ENCODE peak calls at places on chromosomes 5 and 9, in four cellular contexts. One of them, this sample, is unnamed. For H3K4me1, the result is how much of the 10 kb centered on the place peaks cover.

GRCh38 chr5:148697177-148697820 is 43.0 kb upstream of the HTR4 start:
- DNase-seq in cardiac muscle cell: peak
- DNase-seq in ovary: no peak
- DNase-seq in IMR-90: peak
- DNase-seq in this sample: no peak

GRCh38 chr5:43041131-43041668 is 1.1 kb upstream of the ANXA2R start:
- DNase-seq in cardiac muscle cell: no peak
- DNase-seq in ovary: peak
- DNase-seq in IMR-90: no peak
- DNase-seq in this sample: peak

GRCh38 chr5:72280655-72281069 is 39.4 kb downstream of the MRPS27 start:
- DNase-seq in cardiac muscle cell: peak
- DNase-seq in ovary: no peak
- DNase-seq in IMR-90: peak
- DNase-seq in this sample: no peak

GRCh38 chr5:148928141-148928540 is 101.7 kb downstream of the ADRB2 start:
- DNase-seq in cardiac muscle cell: no peak
- DNase-seq in ovary: no peak
- DNase-seq in IMR-90: peak
- DNase-seq in this sample: no peak

GRCh38 chr5:175696139-175696854 is 38.4 kb downstream of the HRH2 start:
- DNase-seq in cardiac muscle cell: peak
- DNase-seq in ovary: no peak
- DNase-seq in IMR-90: no peak
- DNase-seq in this sample: peak

GRCh38 chr5:170524576-170524975 is 20.8 kb downstream of the KCNIP1 start:
- DNase-seq in cardiac muscle cell: no peak
- DNase-seq in ovary: no peak
- DNase-seq in IMR-90: no peak
- DNase-seq in this sample: no peak

GRCh38 chr9:16058131-16058549 is 505.3 kb downstream of the CCDC171 start:
- DNase-seq in cardiac muscle cell: peak
- DNase-seq in ovary: no peak
- DNase-seq in IMR-90: peak
- DNase-seq in this sample: no peak

GRCh38 chr9:99021512-99021911 is 77.8 kb downstream of the COL15A1 start:
- DNase-seq in cardiac muscle cell: no peak
- DNase-seq in ovary: no peak
- DNase-seq in IMR-90: no peak
- DNase-seq in this sample: no peak

GRCh38 chr9:1210954-1211353 is 160.8 kb downstream of the DMRT2 start:
- DNase-seq in cardiac muscle cell: no peak
- DNase-seq in ovary: no peak
- DNase-seq in IMR-90: no peak
- DNase-seq in this sample: no peak

GRCh38 chr5:88060194-88060593 is 208.5 kb downstream of the TMEM161B start:
- DNase-seq in cardiac muscle cell: no peak
- DNase-seq in ovary: no peak
- DNase-seq in IMR-90: no peak
- DNase-seq in this sample: no peak

GRCh38 chr5:147809830-147810666 is 21.4 kb downstream of the SPINK1 start:
- DNase-seq in cardiac muscle cell: no peak
- DNase-seq in ovary: no peak
- DNase-seq in IMR-90: no peak
- DNase-seq in this sample: no peak

GRCh38 chr5:142475102-142475501 is 150.3 kb upstream of the SPRY4 start:
- DNase-seq in cardiac muscle cell: no peak
- DNase-seq in ovary: no peak
- DNase-seq in IMR-90: no peak
- DNase-seq in this sample: no peak

GRCh38 chr9:14485366-14485765 is 171.4 kb upstream of the NFIB start:
- DNase-seq in cardiac muscle cell: no peak
- DNase-seq in ovary: no peak
- DNase-seq in IMR-90: peak
- DNase-seq in this sample: no peak

GRCh38 chr5:148974638-148975330 is 88.1 kb downstream of the SH3TC2 start:
- DNase-seq in cardiac muscle cell: no peak
- DNase-seq in ovary: no peak
- DNase-seq in IMR-90: no peak
- DNase-seq in this sample: no peak

GRCh38 chr5:142322747-142323479 is 1.9 kb downstream of the SPRY4 start:
- DNase-seq in cardiac muscle cell: peak
- DNase-seq in ovary: no peak
- DNase-seq in IMR-90: peak
- DNase-seq in this sample: no peak

GRCh38 chr9:105444130-105444529 is 3.7 kb upstream of the FSD1L start:
- DNase-seq in cardiac muscle cell: no peak
- DNase-seq in ovary: no peak
- DNase-seq in IMR-90: peak
- DNase-seq in this sample: no peak

GRCh38 chr5:145887976-145888574 is 15.3 kb upstream of the GRXCR2 start:
- DNase-seq in cardiac muscle cell: peak
- DNase-seq in ovary: no peak
- DNase-seq in IMR-90: peak
- DNase-seq in this sample: no peak

GRCh38 chr5:91240175-91240574 is 142.9 kb downstream of the ARRDC3 start:
- DNase-seq in cardiac muscle cell: no peak
- DNase-seq in ovary: no peak
- DNase-seq in IMR-90: no peak
- DNase-seq in this sample: no peak

GRCh38 chr5:180862645-180863044 is 1.6 kb upstream of the ZFP62 start:
- DNase-seq in cardiac muscle cell: no peak
- DNase-seq in ovary: peak
- DNase-seq in IMR-90: no peak
- DNase-seq in this sample: no peak

GRCh38 chr5:143707797-143708196 is 104.2 kb upstream of the HMHB1 start:
- DNase-seq in cardiac muscle cell: peak
- DNase-seq in ovary: no peak
- DNase-seq in IMR-90: no peak
- DNase-seq in this sample: no peak

GRCh38 chr9:69198526-69199250 is 24.6 kb downstream of the TJP2 start:
- DNase-seq in cardiac muscle cell: no peak
- DNase-seq in ovary: no peak
- DNase-seq in IMR-90: peak
- DNase-seq in this sample: no peak

GRCh38 chr5:149046196-149046829 is 16.5 kb downstream of the SH3TC2 start:
- DNase-seq in cardiac muscle cell: peak
- DNase-seq in ovary: no peak
- DNase-seq in IMR-90: peak
- DNase-seq in this sample: no peak

GRCh38 chr5:169765176-169765575 is 128.1 kb downstream of the DOCK2 start:
- DNase-seq in cardiac muscle cell: no peak
- DNase-seq in ovary: no peak
- DNase-seq in IMR-90: peak
- DNase-seq in this sample: no peak

GRCh38 chr5:168171901-168172717 is 119.3 kb upstream of the WWC1 start:
- DNase-seq in cardiac muscle cell: no peak
- DNase-seq in ovary: no peak
- DNase-seq in IMR-90: no peak
- DNase-seq in this sample: no peak

GRCh38 chr9:84442712-84443111 is 102.2 kb upstream of the SLC28A3 start:
- DNase-seq in cardiac muscle cell: no peak
- DNase-seq in ovary: no peak
- DNase-seq in IMR-90: no peak
- DNase-seq in this sample: no peak

GRCh38 chr5:107389130-107389553 is 281.6 kb downstream of the EFNA5 start:
- DNase-seq in cardiac muscle cell: peak
- DNase-seq in ovary: no peak
- DNase-seq in IMR-90: peak
- DNase-seq in this sample: peak

GRCh38 chr9:86624616-86625015 is 270.4 kb upstream of the TUT7 start:
- DNase-seq in cardiac muscle cell: no peak
- DNase-seq in ovary: no peak
- DNase-seq in IMR-90: no peak
- DNase-seq in this sample: no peak

GRCh38 chr9:4905135-4905490 is 80.0 kb upstream of the JAK2 start:
- DNase-seq in cardiac muscle cell: peak
- DNase-seq in ovary: no peak
- DNase-seq in IMR-90: no peak
- DNase-seq in this sample: no peak

GRCh38 chr9:97673922-97674321 is 23.2 kb downstream of the XPA start:
- DNase-seq in cardiac muscle cell: no peak
- DNase-seq in ovary: no peak
- DNase-seq in IMR-90: no peak
- DNase-seq in this sample: no peak

GRCh38 chr5:179606910-179607448 is 16.5 kb downstream of the HNRNPH1 start:
- DNase-seq in cardiac muscle cell: no peak
- DNase-seq in ovary: no peak
- DNase-seq in IMR-90: no peak
- DNase-seq in this sample: no peak

GRCh38 chr9:77512876-77513275 is 135.2 kb downstream of the GNA14 start:
- DNase-seq in cardiac muscle cell: peak
- DNase-seq in ovary: no peak
- DNase-seq in IMR-90: no peak
- DNase-seq in this sample: no peak

GRCh38 chr5:1523793-1524480 is at the start of gene LPCAT1:
- DNase-seq in cardiac muscle cell: peak
- DNase-seq in ovary: peak
- DNase-seq in IMR-90: peak
- DNase-seq in this sample: peak

GRCh38 chr5:124492444-124493224 is 253.8 kb downstream of the ZNF608 start:
- DNase-seq in cardiac muscle cell: no peak
- DNase-seq in ovary: no peak
- DNase-seq in IMR-90: no peak
- DNase-seq in this sample: no peak

GRCh38 chr5:40677456-40677855 is 2.3 kb upstream of the PTGER4 start:
- DNase-seq in cardiac muscle cell: no peak
- DNase-seq in ovary: no peak
- DNase-seq in IMR-90: no peak
- DNase-seq in this sample: no peak

GRCh38 chr5:39437469-39437868 is 12.7 kb upstream of the DAB2 start:
- DNase-seq in cardiac muscle cell: no peak
- DNase-seq in ovary: no peak
- DNase-seq in IMR-90: no peak
- DNase-seq in this sample: no peak

GRCh38 chr5:140926211-140926902 is at the start of gene PCDHAC1:
- DNase-seq in cardiac muscle cell: peak
- DNase-seq in ovary: peak
- DNase-seq in IMR-90: no peak
- DNase-seq in this sample: peak

GRCh38 chr5:68505917-68506860 is 290.6 kb downstream of the PIK3R1 start:
- DNase-seq in cardiac muscle cell: peak
- DNase-seq in ovary: no peak
- DNase-seq in IMR-90: peak
- DNase-seq in this sample: no peak

GRCh38 chr5:15002183-15002582 is 130.6 kb upstream of the ANKH start:
- DNase-seq in cardiac muscle cell: no peak
- DNase-seq in ovary: no peak
- DNase-seq in IMR-90: no peak
- DNase-seq in this sample: no peak

GRCh38 chr5:15002791-15003190 is 131.2 kb upstream of the ANKH start:
- DNase-seq in cardiac muscle cell: no peak
- DNase-seq in ovary: no peak
- DNase-seq in IMR-90: no peak
- DNase-seq in this sample: no peak

GRCh38 chr5:15004506-15004905 is 132.9 kb upstream of the ANKH start:
- DNase-seq in cardiac muscle cell: no peak
- DNase-seq in ovary: no peak
- DNase-seq in IMR-90: no peak
- DNase-seq in this sample: no peak

GRCh38 chr5:15003511-15003920 is 131.9 kb upstream of the ANKH start:
- DNase-seq in cardiac muscle cell: peak
- DNase-seq in ovary: peak
- DNase-seq in IMR-90: peak
- DNase-seq in this sample: peak

DNA sequence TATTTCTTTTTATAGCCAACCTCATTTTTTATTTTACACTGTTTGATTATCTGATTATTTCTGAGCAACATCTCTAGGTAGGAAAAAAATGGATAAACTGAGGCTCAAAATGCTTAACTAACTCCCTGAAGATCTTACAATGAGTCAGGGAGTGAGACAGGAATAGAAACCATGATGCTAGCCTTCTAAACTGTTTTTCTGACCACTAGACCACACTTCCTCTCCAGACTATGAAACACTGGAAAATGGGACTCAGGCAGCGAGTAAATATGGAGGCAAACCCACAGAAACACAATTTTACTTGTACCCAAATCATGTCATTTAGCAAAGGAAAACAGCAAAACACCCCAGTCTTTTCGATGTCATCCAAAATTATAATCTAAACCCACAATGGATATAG is 129.9 kb upstream of the ANKH start:
- DNase-seq in cardiac muscle cell: no peak
- DNase-seq in ovary: no peak
- DNase-seq in IMR-90: no peak
- DNase-seq in this sample: no peak
- H3K4me1 ChIP-seq in cardiac muscle cell: under half
- H3K4me1 ChIP-seq in ovary: under half
- H3K4me1 ChIP-seq in IMR-90: under half
- H3K4me1 ChIP-seq in this sample: under half

DNA sequence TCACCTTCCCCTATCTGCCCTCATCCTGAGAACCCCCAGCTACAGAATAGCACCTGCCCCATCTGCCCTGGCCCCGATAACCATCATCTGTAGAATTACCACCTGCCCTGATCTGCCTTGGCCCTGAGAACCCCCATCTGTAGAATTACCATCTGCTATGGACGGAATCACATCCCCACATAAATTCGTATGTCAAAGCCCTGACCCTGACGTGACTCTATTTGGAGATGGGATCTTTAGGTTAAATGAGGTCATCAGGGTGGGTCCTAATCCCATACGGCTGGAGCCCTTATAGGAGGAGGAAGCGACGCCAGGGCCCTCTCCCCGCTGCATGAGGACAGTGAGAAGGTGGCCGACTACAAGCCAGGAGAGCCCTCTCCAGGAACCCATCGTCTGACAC is 32.6 kb downstream of the SARDH start:
- DNase-seq in cardiac muscle cell: no peak
- DNase-seq in ovary: peak
- DNase-seq in IMR-90: no peak
- DNase-seq in this sample: no peak
- H3K4me1 ChIP-seq in cardiac muscle cell: under half
- H3K4me1 ChIP-seq in ovary: under half
- H3K4me1 ChIP-seq in IMR-90: under half
- H3K4me1 ChIP-seq in this sample: half or more

GRCh38 chr5:134545070-134545868 is 19.8 kb downstream of the JADE2 start:
- DNase-seq in cardiac muscle cell: peak
- DNase-seq in ovary: peak
- DNase-seq in IMR-90: no peak
- DNase-seq in this sample: no peak
- H3K4me1 ChIP-seq in cardiac muscle cell: under half
- H3K4me1 ChIP-seq in ovary: under half
- H3K4me1 ChIP-seq in IMR-90: under half
- H3K4me1 ChIP-seq in this sample: half or more

GRCh38 chr5:30040483-30041116 is 1152.9 kb upstream of the CDH6 start:
- DNase-seq in cardiac muscle cell: peak
- DNase-seq in ovary: no peak
- DNase-seq in IMR-90: peak
- DNase-seq in this sample: no peak

GRCh38 chr5:30042677-30043076 is 1150.8 kb upstream of the CDH6 start:
- DNase-seq in cardiac muscle cell: no peak
- DNase-seq in ovary: no peak
- DNase-seq in IMR-90: no peak
- DNase-seq in this sample: no peak

GRCh38 chr5:30041831-30042385 is 1151.6 kb upstream of the CDH6 start:
- DNase-seq in cardiac muscle cell: no peak
- DNase-seq in ovary: no peak
- DNase-seq in IMR-90: no peak
- DNase-seq in this sample: no peak

GRCh38 chr5:30039379-30039778 is 1154.1 kb upstream of the CDH6 start:
- DNase-seq in cardiac muscle cell: no peak
- DNase-seq in ovary: no peak
- DNase-seq in IMR-90: no peak
- DNase-seq in this sample: no peak

GRCh38 chr5:30041291-30041690 is 1152.2 kb upstream of the CDH6 start:
- DNase-seq in cardiac muscle cell: no peak
- DNase-seq in ovary: no peak
- DNase-seq in IMR-90: no peak
- DNase-seq in this sample: no peak
- H3K4me1 ChIP-seq in cardiac muscle cell: under half
- H3K4me1 ChIP-seq in ovary: under half
- H3K4me1 ChIP-seq in IMR-90: under half
- H3K4me1 ChIP-seq in this sample: under half